ENCODE peak calls at places on chromosomes 1 and 21, in four cellular contexts. F is lower lobe of right lung, Z is esophagus squamous epithelium, G is endothelial cell. M is an unnamed sample.

GRCh38 chr1:183956559-183957188 is 80.9 kb downstream of the COLGALT2 start:
- DNase-seq in F (no peak), Z (no peak), G (no peak), M (peak)

GRCh38 chr1:68210027-68210426 is 22.3 kb downstream of the WLS start:
- DNase-seq in F (no peak), Z (no peak), G (no peak), M (no peak)

GRCh38 chr1:7229186-7229585 is 443.9 kb downstream of the CAMTA1 start:
- DNase-seq in F (no peak), Z (no peak), G (no peak), M (no peak)

GRCh38 chr1:113129529-113130185 is 56.7 kb downstream of the LRIG2 start:
- DNase-seq in F (no peak), Z (no peak), G (no peak), M (no peak)

GRCh38 chr1:7478797-7479499 is 292.1 kb upstream of the VAMP3 start:
- DNase-seq in F (peak), Z (no peak), G (no peak), M (no peak)

GRCh38 chr1:40038693-40039092 is 1.8 kb upstream of the CAP1 start:
- DNase-seq in F (no peak), Z (no peak), G (no peak), M (no peak)

GRCh38 chr1:31336687-31337467 is 36.0 kb downstream of the FABP3 start:
- DNase-seq in F (no peak), Z (no peak), G (no peak), M (no peak)

GRCh38 chr1:166693158-166693557 is 146.1 kb upstream of the POGK start:
- DNase-seq in F (no peak), Z (no peak), G (no peak), M (no peak)

GRCh38 chr1:247079141-247079874 is 697 bp upstream of the ZNF670 start:
- DNase-seq in F (no peak), Z (no peak), G (no peak), M (no peak)

GRCh38 chr1:21338568-21339401 is 48.5 kb upstream of the ECE1 start:
- DNase-seq in F (peak), Z (no peak), G (no peak), M (peak)

GRCh38 chr1:210696709-210697108 is 368.0 kb downstream of the HHAT start:
- DNase-seq in F (no peak), Z (no peak), G (no peak), M (no peak)
- TF ChIP-seq CTCF in F (no peak), Z (no peak), G (no peak), M (no peak)

DNA sequence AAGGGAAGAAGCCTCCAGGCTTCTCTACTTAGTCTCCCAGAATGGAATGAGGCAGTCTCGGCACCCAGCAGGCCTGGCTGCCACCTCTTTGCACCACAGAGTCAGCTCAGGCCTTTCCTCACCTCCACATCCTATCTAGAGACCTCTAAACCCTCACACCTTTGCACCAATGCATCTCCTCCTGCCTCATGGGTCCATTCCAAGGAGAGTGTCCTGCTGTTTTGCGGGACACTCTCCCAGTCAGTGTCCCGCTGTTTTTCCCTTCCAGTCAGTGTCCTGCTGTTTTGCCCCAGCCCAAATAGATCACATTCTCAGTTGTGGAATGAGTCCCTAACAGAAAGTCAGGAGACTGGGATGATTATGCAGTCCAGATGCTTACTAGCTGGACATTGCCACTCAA is 185.6 kb upstream of the CAMK1G start:
- DNase-seq in F (no peak), Z (no peak), G (no peak), M (no peak)
- TF ChIP-seq CTCF in F (no peak), Z (no peak), G (no peak), M (no peak)

GRCh38 chr1:158121604-158122254 is 59.0 kb upstream of the CD1D start:
- DNase-seq in F (no peak), Z (no peak), G (peak), M (no peak)
- TF ChIP-seq CTCF in F (peak), Z (peak), G (peak), M (peak)

GRCh38 chr21:37675202-37675801 is 241.0 kb downstream of the KCNJ6 start:
- DNase-seq in F (peak), Z (no peak), G (peak), M (no peak)
- TF ChIP-seq CTCF in F (peak), Z (peak), G (peak), M (peak)

GRCh38 chr21:26845066-26845749 is at the start of gene ADAMTS1:
- DNase-seq in F (peak), Z (no peak), G (peak), M (peak)
- TF ChIP-seq CTCF in F (no peak), Z (no peak), G (no peak), M (peak)

DNA sequence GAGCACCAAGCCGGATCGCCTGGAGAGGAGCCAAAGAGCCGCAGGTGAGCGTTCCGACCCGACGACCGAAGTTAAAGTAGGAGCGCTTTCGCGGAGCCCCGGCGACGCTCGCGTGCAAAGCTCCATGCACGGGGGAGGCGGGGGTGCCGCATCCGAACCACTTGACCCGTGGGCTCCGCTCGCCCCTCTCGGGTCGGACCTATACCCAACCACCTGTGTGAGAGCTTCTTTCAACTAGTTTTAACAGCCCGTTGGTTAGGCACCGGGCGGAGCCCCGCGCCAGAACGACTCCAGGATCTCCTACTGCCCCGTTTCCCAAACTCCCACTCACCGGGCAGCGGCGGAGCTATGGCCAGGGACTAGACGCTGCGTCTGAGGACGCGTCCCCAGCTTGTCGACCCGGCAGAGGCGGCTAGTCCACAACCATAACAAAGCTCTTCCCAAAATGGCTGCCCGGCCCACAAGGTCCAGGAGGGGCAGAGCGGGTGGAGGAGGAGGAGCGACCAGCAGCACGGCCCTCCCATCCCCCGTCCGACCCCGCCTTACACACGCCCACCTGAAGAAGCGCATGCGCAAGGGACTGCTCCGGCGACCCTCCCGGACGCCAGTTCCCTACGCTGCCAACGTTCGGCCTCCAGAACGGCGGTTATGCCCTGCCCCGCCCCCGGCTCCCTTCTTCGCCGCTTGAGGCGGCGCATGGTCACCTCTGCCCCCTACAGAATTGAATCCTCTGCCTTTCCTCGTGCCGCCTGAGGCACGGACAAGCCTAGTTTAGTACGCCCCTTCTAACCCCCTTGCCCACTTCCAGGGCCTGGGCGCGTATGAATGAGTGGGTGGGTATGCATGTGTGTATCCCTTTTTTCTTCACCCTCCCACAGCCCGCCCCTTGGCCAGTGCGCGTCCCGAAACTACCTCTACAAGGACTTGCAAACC is at the start of gene GPBP1L1:
- DNase-seq in F (peak), Z (peak), G (peak), M (peak)
- TF ChIP-seq CTCF in F (no peak), Z (peak), G (no peak), M (no peak)

GRCh38 chr1:232793944-232794343 is 11.3 kb upstream of the MAP10 start:
- DNase-seq in F (no peak), Z (no peak), G (no peak), M (no peak)
- TF ChIP-seq CTCF in F (no peak), Z (peak), G (no peak), M (peak)

GRCh38 chr1:204619721-204620120 is 65.8 kb downstream of the LRRN2 start:
- DNase-seq in F (no peak), Z (no peak), G (no peak), M (no peak)
- TF ChIP-seq CTCF in F (no peak), Z (no peak), G (no peak), M (no peak)